ENCODE peak calls at places on chromosome 18, in six cellular contexts. U is heart left ventricle; Q is upper lobe of right lung; C is stimulated activated naive CD8-positive, alpha-beta T cell treated with anti-CD3 and anti-CD28 coated beads, Interleukin-15, Interleukin-2, amounts not matched to agents 100 U/mL and 50 U/mL, for 24 hours; P is left ventricle myocardium superior; L is HCT116. F is an unnamed sample.

GRCh38 chr18:51229328-51229727 is 31.8 kb upstream of the MEX3C start:
- ATAC-seq in U (no peak), Q (no peak), C (no peak), P (no peak), L (no peak), F (no peak)

GRCh38 chr18:11468120-11468519 is 141.3 kb upstream of the SLC35G4 start:
- ATAC-seq in U (no peak), Q (no peak), C (no peak), P (no peak), L (no peak), F (no peak)

GRCh38 chr18:6120820-6121279 is 225.5 kb upstream of the TMEM200C start:
- ATAC-seq in U (peak; percentile 98), Q (peak; percentile 24), C (no peak), P (peak; percentile 98), L (no peak), F (no peak)

GRCh38 chr18:78932281-78932680 is 47.3 kb upstream of the SALL3 start:
- ATAC-seq in U (no peak), Q (no peak), C (no peak), P (no peak), L (no peak), F (no peak)

GRCh38 chr18:21740474-21740723 is 193 bp upstream of the MIB1 start:
- ATAC-seq in U (peak; percentile 99), Q (peak; percentile 98), C (peak; percentile 99), P (peak; percentile 99), L (peak; percentile 95), F (peak; percentile 98)

GRCh38 chr18:58338141-58338540 is 290.8 kb downstream of the ALPK2 start:
- ATAC-seq in U (no peak), Q (no peak), C (no peak), P (peak; percentile 30), L (no peak), F (no peak)

GRCh38 chr18:76927216-76927725 is 104.9 kb downstream of the ZNF236 start:
- ATAC-seq in U (no peak), Q (no peak), C (no peak), P (no peak), L (no peak), F (no peak)

GRCh38 chr18:31837879-31838278 is 77.2 kb upstream of the SLC25A52 start:
- ATAC-seq in U (no peak), Q (no peak), C (no peak), P (no peak), L (no peak), F (no peak)

GRCh38 chr18:25298853-25299274 is 53.1 kb downstream of the ZNF521 start:
- ATAC-seq in U (peak; percentile 87), Q (peak; percentile 79), C (no peak), P (peak; percentile 68), L (no peak), F (peak; percentile 98)

GRCh38 chr18:48899558-48900174 is 51.1 kb downstream of the SMAD7 start:
- ATAC-seq in U (no peak), Q (no peak), C (no peak), P (no peak), L (no peak), F (no peak)

GRCh38 chr18:48574667-48575300 is 36.0 kb downstream of the CTIF start:
- ATAC-seq in U (no peak), Q (no peak), C (no peak), P (no peak), L (no peak), F (no peak)

GRCh38 chr18:13026583-13027270 is 35.6 kb downstream of the CEP192 start:
- ATAC-seq in U (no peak), Q (no peak), C (no peak), P (peak; percentile 25), L (no peak), F (no peak)

GRCh38 chr18:58484989-58485962 is 143.6 kb downstream of the ALPK2 start:
- ATAC-seq in U (peak; percentile 48), Q (no peak), C (no peak), P (peak; percentile 38), L (no peak), F (no peak)

GRCh38 chr18:68969027-68969426 is 171.1 kb downstream of the CCDC102B start:
- ATAC-seq in U (no peak), Q (no peak), C (no peak), P (no peak), L (no peak), F (peak; percentile 39)

GRCh38 chr18:51342815-51343214 is 145.3 kb upstream of the MEX3C start:
- ATAC-seq in U (no peak), Q (no peak), C (peak; percentile 30), P (no peak), L (no peak), F (no peak)

GRCh38 chr18:14122099-14122498 is 10.1 kb downstream of the ZNF519 start:
- ATAC-seq in U (no peak), Q (no peak), C (no peak), P (no peak), L (no peak), F (no peak)

GRCh38 chr18:10194592-10194991 is 259.8 kb upstream of the APCDD1 start:
- ATAC-seq in U (no peak), Q (no peak), C (no peak), P (peak; percentile 33), L (peak; percentile 82), F (peak; percentile 25)

GRCh38 chr18:54187372-54187771 is 37.1 kb downstream of the MBD2 start:
- ATAC-seq in U (no peak), Q (no peak), C (no peak), P (no peak), L (no peak), F (no peak)

GRCh38 chr18:57221084-57221483 is 74.2 kb downstream of the BOD1L2 start:
- ATAC-seq in U (no peak), Q (no peak), C (no peak), P (no peak), L (no peak), F (no peak)

GRCh38 chr18:34121157-34121807 is 103.4 kb downstream of the NOL4 start:
- ATAC-seq in U (no peak), Q (peak; percentile 85), C (no peak), P (no peak), L (no peak), F (no peak)

GRCh38 chr18:46886893-46887292 is 30.4 kb downstream of the PIAS2 start:
- ATAC-seq in U (no peak), Q (no peak), C (no peak), P (no peak), L (no peak), F (no peak)